ENCODE peak calls at places on chromosome 4, in nine cellular contexts. P is NB4, T is choroid plexus epithelial cell, U is occipital lobe, B is H54, M is activated T-cell treated with anti-CD3 and anti-CD28 coated beads for 4 hours, C is MM.1S, X is tibial nerve, Y is amniotic stem cell. E is an unnamed sample.

GRCh38 chr4:114364857-114365256 is 233.8 kb upstream of the UGT8 start:
- DNase-seq in P (no peak), T (peak; percentile 88), U (no peak), B (no peak), M (no peak), C (no peak), X (no peak), Y (peak; percentile 41), E (no peak)

GRCh38 chr4:39655866-39656265 is 17.2 kb upstream of the SMIM14 start:
- DNase-seq in P (no peak), T (no peak), U (no peak), B (no peak), M (no peak), C (no peak), X (peak; percentile 15), Y (no peak), E (no peak)

GRCh38 chr4:48141048-48141447 is 7.0 kb upstream of the TXK start:
- DNase-seq in P (peak; percentile 61), T (peak; percentile 72), U (no peak), B (no peak), M (no peak), C (peak; percentile 63), X (no peak), Y (peak; percentile 43), E (peak; percentile 2)

GRCh38 chr4:122577808-122578781 is 42.8 kb downstream of the IL21 start:
- DNase-seq in P (peak; percentile 82), T (peak; percentile 69), U (no peak), B (no peak), M (peak; percentile 70), C (peak; percentile 84), X (peak; percentile 31), Y (peak; percentile 0), E (no peak)

GRCh38 chr4:175035907-175036306 is 117.7 kb downstream of the ADAM29 start:
- DNase-seq in P (no peak), T (peak; percentile 86), U (no peak), B (peak; percentile 30), M (no peak), C (no peak), X (no peak), Y (peak; percentile 8), E (no peak)

GRCh38 chr4:169914871-169915270 is 111.3 kb downstream of the MFAP3L start:
- DNase-seq in P (no peak), T (no peak), U (no peak), B (no peak), M (no peak), C (no peak), X (no peak), Y (no peak), E (no peak)

GRCh38 chr4:46994007-46994405 is 625 bp upstream of the GABRA4 start:
- DNase-seq in P (no peak), T (peak; percentile 3), U (no peak), B (no peak), M (no peak), C (no peak), X (no peak), Y (no peak), E (no peak)

GRCh38 chr4:1202526-1203378 is 30.4 kb upstream of the SPON2 start:
- DNase-seq in P (peak; percentile 4), T (no peak), U (no peak), B (no peak), M (no peak), C (no peak), X (no peak), Y (no peak), E (no peak)

GRCh38 chr4:56630876-56631666 is 50.0 kb downstream of the HOPX start:
- DNase-seq in P (no peak), T (peak; percentile 36), U (no peak), B (no peak), M (no peak), C (no peak), X (no peak), Y (peak; percentile 23), E (no peak)

GRCh38 chr4:46549125-46549524 is 159.2 kb upstream of the GABRA2 start:
- DNase-seq in P (no peak), T (no peak), U (no peak), B (no peak), M (no peak), C (no peak), X (no peak), Y (no peak), E (no peak)

GRCh38 chr4:147707892-147708672 is 23.8 kb upstream of the ARHGAP10 start:
- DNase-seq in P (peak; percentile 34), T (peak; percentile 67), U (no peak), B (no peak), M (peak; percentile 49), C (peak; percentile 54), X (peak; percentile 85), Y (no peak), E (no peak)

GRCh38 chr4:158581161-158581560 is 59.5 kb downstream of the RXFP1 start:
- DNase-seq in P (no peak), T (peak; percentile 73), U (no peak), B (no peak), M (no peak), C (no peak), X (no peak), Y (no peak), E (no peak)

GRCh38 chr4:8735236-8736082 is 136.2 kb downstream of the HMX1 start:
- DNase-seq in P (no peak), T (no peak), U (no peak), B (no peak), M (no peak), C (no peak), X (no peak), Y (no peak), E (no peak)

GRCh38 chr4:176788248-176788647 is 4.5 kb downstream of the VEGFC start:
- DNase-seq in P (no peak), T (no peak), U (no peak), B (no peak), M (no peak), C (no peak), X (no peak), Y (no peak), E (no peak)

GRCh38 chr4:14958436-14958835 is 43.8 kb upstream of the CPEB2 start:
- DNase-seq in P (peak; percentile 42), T (no peak), U (no peak), B (no peak), M (no peak), C (no peak), X (no peak), Y (no peak), E (no peak)

GRCh38 chr4:3209551-3210325 is 39.2 kb upstream of the MSANTD1 start:
- DNase-seq in P (no peak), T (no peak), U (no peak), B (no peak), M (no peak), C (no peak), X (no peak), Y (no peak), E (no peak)